ENCODE peak calls at places on chromosomes 4 and X, in four cellular contexts. Z, S, X and H are unnamed samples.

GRCh38 chrX:22165732-22166457 is 106.8 kb upstream of the CBLL2 start:
- DNase-seq in S (peak), Z (no peak), X (no peak), H (no peak)

GRCh38 chrX:115324194-115324593 is 34.7 kb downstream of the LUZP4 start:
- DNase-seq in Z (no peak), X (no peak), S (peak), H (no peak)

GRCh38 chrX:154529206-154529612 is 13.2 kb upstream of the FAM3A start:
- DNase-seq in S (no peak), X (no peak), Z (no peak), H (no peak)

GRCh38 chr4:83212041-83212851 is 72.4 kb downstream of the COQ2 start:
- DNase-seq in X (no peak), Z (peak), S (no peak), H (peak)

GRCh38 chr4:91963489-91963888 is 340.3 kb upstream of the GRID2 start:
- DNase-seq in Z (no peak), S (no peak), X (no peak), H (no peak)

GRCh38 chr4:96009720-96010119 is 169.8 kb downstream of the PDHA2 start:
- DNase-seq in S (no peak), X (no peak), Z (no peak), H (no peak)

GRCh38 chr4:167956676-167957075 is 135.7 kb upstream of the ANXA10 start:
- DNase-seq in S (no peak), X (no peak), Z (no peak), H (no peak)

GRCh38 chrX:47658684-47659515 is at the start of gene UXT:
- DNase-seq in X (peak), Z (peak), S (peak), H (peak)

GRCh38 chr4:141153751-141154510 is 20.7 kb upstream of the RNF150 start:
- DNase-seq in X (no peak), Z (no peak), S (no peak), H (no peak)

GRCh38 chr4:169727616-169728015 is 30.1 kb downstream of the HPF1 start:
- DNase-seq in X (no peak), S (no peak), Z (no peak), H (no peak)
- H3K27ac ChIP-seq in X (no peak), S (no peak), Z (no peak), H (no peak)

GRCh38 chr4:128825226-128825625 is 15.7 kb downstream of the JADE1 start:
- DNase-seq in S (peak), X (no peak), Z (no peak), H (no peak)

GRCh38 chr4:128819082-128819742 is 9.7 kb downstream of the JADE1 start:
- DNase-seq in S (no peak), X (no peak), Z (no peak), H (no peak)

GRCh38 chr4:128820631-128821119 is 11.2 kb downstream of the JADE1 start:
- DNase-seq in S (no peak), X (no peak), Z (no peak), H (no peak)

GRCh38 chr4:128821151-128821550 is 11.7 kb downstream of the JADE1 start:
- DNase-seq in X (no peak), S (no peak), Z (no peak), H (no peak)

GRCh38 chr4:128823025-128823661 is 13.6 kb downstream of the JADE1 start:
- DNase-seq in Z (no peak), S (peak), X (no peak), H (no peak)
- H3K27ac ChIP-seq in Z (no peak), S (peak), X (no peak), H (peak)

GRCh38 chr4:81256059-81256635 is 41.1 kb upstream of the PRKG2 start:
- DNase-seq in Z (no peak), X (no peak), S (no peak), H (no peak)
- H3K27ac ChIP-seq in Z (no peak), X (no peak), S (peak), H (no peak)

GRCh38 chr4:119221412-119221811 is 8.9 kb downstream of the USP53 start:
- DNase-seq in Z (no peak), S (no peak), X (no peak), H (no peak)
- H3K27ac ChIP-seq in Z (no peak), S (no peak), X (no peak), H (no peak)

GRCh38 chr4:152307669-152308068 is 228.2 kb downstream of the FBXW7 start:
- DNase-seq in X (no peak), S (no peak), Z (no peak), H (no peak)
- H3K27ac ChIP-seq in X (no peak), S (no peak), Z (no peak), H (no peak)

DNA sequence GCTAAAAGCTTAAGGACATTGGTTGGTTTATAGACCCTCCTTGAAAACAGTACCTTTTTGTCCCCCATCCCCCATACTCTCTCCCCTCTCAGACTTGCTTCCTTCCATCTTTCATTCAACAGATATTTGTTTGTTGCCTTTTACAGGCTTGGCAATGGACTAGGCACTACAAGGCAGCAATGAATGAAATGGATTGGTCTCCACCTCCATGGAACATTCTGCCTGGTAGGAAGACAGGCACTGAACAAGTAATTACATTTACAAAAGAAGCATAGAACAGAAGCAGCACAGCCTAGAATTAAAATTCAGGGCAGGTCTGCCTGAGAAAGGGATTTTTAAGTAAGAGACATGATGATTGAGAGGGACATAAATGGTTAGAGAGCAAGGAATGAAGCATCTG is 346.0 kb downstream of the GRXCR1 start:
- DNase-seq in Z (no peak), X (no peak), S (no peak), H (no peak)
- H3K27ac ChIP-seq in Z (no peak), X (no peak), S (no peak), H (no peak)